ENCODE peak calls at places on chromosomes 3 and 15, in seven cellular contexts. One of them, this sample, is unnamed.

GRCh38 chr3:139836656-139837464 is 98.1 kb upstream of the CLSTN2 start:
- DNase-seq in ovary: no peak
- DNase-seq in Peyer's patch: no peak
- DNase-seq in GM12892: no peak
- DNase-seq in transverse colon: no peak
- DNase-seq in gastrocnemius medialis: no peak
- DNase-seq in suprapubic skin: no peak
- DNase-seq in this sample: no peak

GRCh38 chr15:83396071-83396470 is 51.1 kb upstream of the SH3GL3 start:
- DNase-seq in ovary: no peak
- DNase-seq in Peyer's patch: no peak
- DNase-seq in GM12892: no peak
- DNase-seq in transverse colon: no peak
- DNase-seq in gastrocnemius medialis: no peak
- DNase-seq in suprapubic skin: no peak
- DNase-seq in this sample: no peak

GRCh38 chr3:182092662-182093262 is 381.0 kb downstream of the SOX2 start:
- DNase-seq in ovary: no peak
- DNase-seq in Peyer's patch: no peak
- DNase-seq in GM12892: no peak
- DNase-seq in transverse colon: no peak
- DNase-seq in gastrocnemius medialis: no peak
- DNase-seq in suprapubic skin: no peak
- DNase-seq in this sample: no peak

GRCh38 chr3:130850044-130850797 is 43.7 kb upstream of the ATP2C1 start:
- DNase-seq in ovary: no peak
- DNase-seq in Peyer's patch: no peak
- DNase-seq in GM12892: no peak
- DNase-seq in transverse colon: no peak
- DNase-seq in gastrocnemius medialis: peak; percentile 29
- DNase-seq in suprapubic skin: no peak
- DNase-seq in this sample: no peak

GRCh38 chr3:55485208-55485791 is 1.8 kb downstream of the WNT5A start:
- DNase-seq in ovary: peak; percentile 88
- DNase-seq in Peyer's patch: no peak
- DNase-seq in GM12892: peak; percentile 77
- DNase-seq in transverse colon: peak; percentile 82
- DNase-seq in gastrocnemius medialis: peak; percentile 65
- DNase-seq in suprapubic skin: peak; percentile 77
- DNase-seq in this sample: peak; percentile 83

GRCh38 chr3:150925751-150926201 is 20.5 kb upstream of the MINDY4B start:
- DNase-seq in ovary: no peak
- DNase-seq in Peyer's patch: peak; percentile 18
- DNase-seq in GM12892: peak; percentile 23
- DNase-seq in transverse colon: peak; percentile 60
- DNase-seq in gastrocnemius medialis: no peak
- DNase-seq in suprapubic skin: no peak
- DNase-seq in this sample: peak; percentile 25

GRCh38 chr3:161854232-161854771 is 357.7 kb downstream of the OTOL1 start:
- DNase-seq in ovary: no peak
- DNase-seq in Peyer's patch: no peak
- DNase-seq in GM12892: no peak
- DNase-seq in transverse colon: peak; percentile 45
- DNase-seq in gastrocnemius medialis: no peak
- DNase-seq in suprapubic skin: no peak
- DNase-seq in this sample: peak; percentile 9

GRCh38 chr3:137988152-137988551 is 21.8 kb upstream of the CLDN18 start:
- DNase-seq in ovary: no peak
- DNase-seq in Peyer's patch: no peak
- DNase-seq in GM12892: no peak
- DNase-seq in transverse colon: no peak
- DNase-seq in gastrocnemius medialis: no peak
- DNase-seq in suprapubic skin: no peak
- DNase-seq in this sample: no peak

GRCh38 chr15:29316422-29316821 is 46.8 kb upstream of the NSMCE3 start:
- DNase-seq in ovary: no peak
- DNase-seq in Peyer's patch: no peak
- DNase-seq in GM12892: no peak
- DNase-seq in transverse colon: no peak
- DNase-seq in gastrocnemius medialis: no peak
- DNase-seq in suprapubic skin: no peak
- DNase-seq in this sample: no peak

GRCh38 chr3:115615451-115615850 is 7.9 kb upstream of the GAP43 start:
- DNase-seq in ovary: no peak
- DNase-seq in Peyer's patch: no peak
- DNase-seq in GM12892: no peak
- DNase-seq in transverse colon: no peak
- DNase-seq in gastrocnemius medialis: no peak
- DNase-seq in suprapubic skin: no peak
- DNase-seq in this sample: no peak

GRCh38 chr3:140715035-140715434 is 37.2 kb downstream of the TRIM42 start:
- DNase-seq in ovary: no peak
- DNase-seq in Peyer's patch: no peak
- DNase-seq in GM12892: no peak
- DNase-seq in transverse colon: peak; percentile 10
- DNase-seq in gastrocnemius medialis: no peak
- DNase-seq in suprapubic skin: no peak
- DNase-seq in this sample: no peak

GRCh38 chr15:60363903-60364302 is 33.9 kb downstream of the ANXA2 start:
- DNase-seq in ovary: no peak
- DNase-seq in Peyer's patch: no peak
- DNase-seq in GM12892: no peak
- DNase-seq in transverse colon: no peak
- DNase-seq in gastrocnemius medialis: no peak
- DNase-seq in suprapubic skin: no peak
- DNase-seq in this sample: no peak

GRCh38 chr15:60362318-60363023 is 35.3 kb downstream of the ANXA2 start:
- DNase-seq in ovary: no peak
- DNase-seq in Peyer's patch: no peak
- DNase-seq in GM12892: no peak
- DNase-seq in transverse colon: no peak
- DNase-seq in gastrocnemius medialis: no peak
- DNase-seq in suprapubic skin: no peak
- DNase-seq in this sample: peak; percentile 34

GRCh38 chr15:60369696-60370095 is 28.1 kb downstream of the ANXA2 start:
- DNase-seq in ovary: no peak
- DNase-seq in Peyer's patch: no peak
- DNase-seq in GM12892: no peak
- DNase-seq in transverse colon: no peak
- DNase-seq in gastrocnemius medialis: no peak
- DNase-seq in suprapubic skin: no peak
- DNase-seq in this sample: no peak

GRCh38 chr15:60363024-60363674 is 34.6 kb downstream of the ANXA2 start:
- DNase-seq in ovary: no peak
- DNase-seq in Peyer's patch: no peak
- DNase-seq in GM12892: no peak
- DNase-seq in transverse colon: no peak
- DNase-seq in gastrocnemius medialis: no peak
- DNase-seq in suprapubic skin: no peak
- DNase-seq in this sample: no peak

DNA sequence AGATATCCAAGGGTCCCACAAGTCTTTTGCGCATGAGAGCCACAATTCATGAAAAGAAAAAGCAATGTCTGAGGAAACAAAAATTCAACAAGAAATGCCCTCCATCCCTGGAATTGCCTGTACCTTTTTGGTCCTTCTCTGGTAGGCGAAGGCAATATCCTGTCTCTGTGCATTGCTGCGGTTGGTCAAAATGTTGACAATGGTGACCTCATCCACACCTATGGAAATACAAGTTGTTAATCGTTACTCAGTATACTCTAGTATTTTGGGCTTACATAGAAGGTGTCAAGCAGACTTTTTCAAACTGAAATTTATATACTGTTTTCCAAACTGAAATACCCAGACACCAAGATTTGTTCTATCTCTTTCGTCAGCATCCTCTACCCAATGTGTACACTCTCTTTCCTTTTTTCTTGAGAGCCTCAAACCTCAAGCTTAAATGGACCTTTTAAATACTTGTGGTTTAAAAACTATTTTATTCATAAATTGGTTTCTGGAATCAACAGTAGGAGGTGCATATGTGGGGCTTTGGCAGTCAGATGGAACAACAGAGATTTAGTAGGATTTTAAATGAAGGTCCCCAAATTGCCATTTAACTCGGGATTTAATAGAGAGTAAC is 33.4 kb downstream of the ANXA2 start:
- DNase-seq in ovary: no peak
- DNase-seq in Peyer's patch: no peak
- DNase-seq in GM12892: no peak
- DNase-seq in transverse colon: no peak
- DNase-seq in gastrocnemius medialis: no peak
- DNase-seq in suprapubic skin: no peak
- DNase-seq in this sample: no peak
- TF ChIP-seq POLR2A in ovary: no peak
- TF ChIP-seq POLR2A in Peyer's patch: no peak
- TF ChIP-seq POLR2A in GM12892: no peak
- TF ChIP-seq POLR2A in transverse colon: no peak
- TF ChIP-seq POLR2A in gastrocnemius medialis: no peak
- TF ChIP-seq POLR2A in suprapubic skin: no peak
- TF ChIP-seq POLR2A in this sample: no peak

GRCh38 chr3:192409838-192410683 is 317.3 kb downstream of the FGF12 start:
- DNase-seq in ovary: no peak
- DNase-seq in Peyer's patch: no peak
- DNase-seq in GM12892: no peak
- DNase-seq in transverse colon: no peak
- DNase-seq in gastrocnemius medialis: no peak
- DNase-seq in suprapubic skin: no peak
- DNase-seq in this sample: peak; percentile 62
- TF ChIP-seq POLR2A in ovary: no peak
- TF ChIP-seq POLR2A in Peyer's patch: no peak
- TF ChIP-seq POLR2A in GM12892: no peak
- TF ChIP-seq POLR2A in transverse colon: no peak
- TF ChIP-seq POLR2A in gastrocnemius medialis: no peak
- TF ChIP-seq POLR2A in suprapubic skin: no peak
- TF ChIP-seq POLR2A in this sample: no peak

GRCh38 chr15:67838789-67839332 is 984 bp downstream of the RNU6-1 start:
- DNase-seq in ovary: peak; percentile 59
- DNase-seq in Peyer's patch: peak; percentile 26
- DNase-seq in GM12892: no peak
- DNase-seq in transverse colon: peak; percentile 65
- DNase-seq in gastrocnemius medialis: peak; percentile 39
- DNase-seq in suprapubic skin: no peak
- DNase-seq in this sample: peak; percentile 55
- TF ChIP-seq POLR2A in ovary: no peak
- TF ChIP-seq POLR2A in Peyer's patch: no peak
- TF ChIP-seq POLR2A in GM12892: no peak
- TF ChIP-seq POLR2A in transverse colon: no peak
- TF ChIP-seq POLR2A in gastrocnemius medialis: no peak
- TF ChIP-seq POLR2A in suprapubic skin: no peak
- TF ChIP-seq POLR2A in this sample: no peak

GRCh38 chr3:5188419-5189405 is 1.2 kb downstream of the EDEM1 start:
- DNase-seq in ovary: no peak
- DNase-seq in Peyer's patch: peak; percentile 58
- DNase-seq in GM12892: no peak
- DNase-seq in transverse colon: peak; percentile 46
- DNase-seq in gastrocnemius medialis: no peak
- DNase-seq in suprapubic skin: peak; percentile 72
- DNase-seq in this sample: no peak
- TF ChIP-seq POLR2A in ovary: no peak
- TF ChIP-seq POLR2A in Peyer's patch: peak; percentile 25
- TF ChIP-seq POLR2A in GM12892: peak; percentile 53
- TF ChIP-seq POLR2A in transverse colon: peak; percentile 37
- TF ChIP-seq POLR2A in gastrocnemius medialis: no peak
- TF ChIP-seq POLR2A in suprapubic skin: no peak
- TF ChIP-seq POLR2A in this sample: no peak

GRCh38 chr3:49723631-49724551 is at the start of gene GMPPB:
- DNase-seq in ovary: peak; percentile 97
- DNase-seq in Peyer's patch: peak; percentile 95
- DNase-seq in GM12892: peak; percentile 99
- DNase-seq in transverse colon: peak; percentile 98
- DNase-seq in gastrocnemius medialis: peak; percentile 96
- DNase-seq in suprapubic skin: peak; percentile 97
- DNase-seq in this sample: peak; percentile 99
- TF ChIP-seq POLR2A in ovary: peak; percentile 73
- TF ChIP-seq POLR2A in Peyer's patch: peak; percentile 61
- TF ChIP-seq POLR2A in GM12892: peak; percentile 83
- TF ChIP-seq POLR2A in transverse colon: peak; percentile 91
- TF ChIP-seq POLR2A in gastrocnemius medialis: peak; percentile 78
- TF ChIP-seq POLR2A in suprapubic skin: peak; percentile 41
- TF ChIP-seq POLR2A in this sample: peak; percentile 65

GRCh38 chr3:16511561-16512434 is 1.7 kb downstream of the RFTN1 start:
- DNase-seq in ovary: peak; percentile 59
- DNase-seq in Peyer's patch: peak; percentile 87
- DNase-seq in GM12892: peak; percentile 43
- DNase-seq in transverse colon: peak; percentile 65
- DNase-seq in gastrocnemius medialis: peak; percentile 45
- DNase-seq in suprapubic skin: peak; percentile 80
- DNase-seq in this sample: peak; percentile 39
- TF ChIP-seq POLR2A in ovary: peak; percentile 20
- TF ChIP-seq POLR2A in Peyer's patch: peak; percentile 27
- TF ChIP-seq POLR2A in GM12892: peak; percentile 90
- TF ChIP-seq POLR2A in transverse colon: peak; percentile 29
- TF ChIP-seq POLR2A in gastrocnemius medialis: no peak
- TF ChIP-seq POLR2A in suprapubic skin: no peak
- TF ChIP-seq POLR2A in this sample: no peak

GRCh38 chr15:98751767-98752166 is 103.4 kb downstream of the IGF1R start:
- DNase-seq in ovary: no peak
- DNase-seq in Peyer's patch: no peak
- DNase-seq in GM12892: no peak
- DNase-seq in transverse colon: no peak
- DNase-seq in gastrocnemius medialis: no peak
- DNase-seq in suprapubic skin: no peak
- DNase-seq in this sample: no peak
- TF ChIP-seq POLR2A in ovary: no peak
- TF ChIP-seq POLR2A in Peyer's patch: no peak
- TF ChIP-seq POLR2A in GM12892: no peak
- TF ChIP-seq POLR2A in transverse colon: no peak
- TF ChIP-seq POLR2A in gastrocnemius medialis: no peak
- TF ChIP-seq POLR2A in suprapubic skin: no peak
- TF ChIP-seq POLR2A in this sample: no peak

GRCh38 chr3:66574091-66574490 is 73.3 kb upstream of the LRIG1 start:
- DNase-seq in ovary: no peak
- DNase-seq in Peyer's patch: no peak
- DNase-seq in GM12892: no peak
- DNase-seq in transverse colon: no peak
- DNase-seq in gastrocnemius medialis: no peak
- DNase-seq in suprapubic skin: no peak
- DNase-seq in this sample: no peak

GRCh38 chr3:66572090-66572632 is 71.3 kb upstream of the LRIG1 start:
- DNase-seq in ovary: no peak
- DNase-seq in Peyer's patch: no peak
- DNase-seq in GM12892: no peak
- DNase-seq in transverse colon: no peak
- DNase-seq in gastrocnemius medialis: no peak
- DNase-seq in suprapubic skin: no peak
- DNase-seq in this sample: no peak

GRCh38 chr3:66577804-66578203 is 77.0 kb upstream of the LRIG1 start:
- DNase-seq in ovary: no peak
- DNase-seq in Peyer's patch: no peak
- DNase-seq in GM12892: no peak
- DNase-seq in transverse colon: no peak
- DNase-seq in gastrocnemius medialis: no peak
- DNase-seq in suprapubic skin: no peak
- DNase-seq in this sample: no peak

GRCh38 chr3:66572938-66573710 is 72.3 kb upstream of the LRIG1 start:
- DNase-seq in ovary: no peak
- DNase-seq in Peyer's patch: no peak
- DNase-seq in GM12892: no peak
- DNase-seq in transverse colon: no peak
- DNase-seq in gastrocnemius medialis: no peak
- DNase-seq in suprapubic skin: no peak
- DNase-seq in this sample: no peak
- TF ChIP-seq POLR2A in ovary: no peak
- TF ChIP-seq POLR2A in Peyer's patch: no peak
- TF ChIP-seq POLR2A in GM12892: no peak
- TF ChIP-seq POLR2A in transverse colon: no peak
- TF ChIP-seq POLR2A in gastrocnemius medialis: no peak
- TF ChIP-seq POLR2A in suprapubic skin: no peak
- TF ChIP-seq POLR2A in this sample: no peak